ENCODE peak calls at places on chromosome 4, in nine cellular contexts. H is stimulated activated CD8-positive, alpha-beta memory T cell treated with anti-CD3 and anti-CD28 coated beads, Interleukin-4, amount 100 ng/mL, for 48 hours; N is occipital lobe; C is BE2C; E is NCI-H1694 treated with DMSO at 0.1 percent for 48 hours; F is AG09309; Z is esophagus squamous epithelium; M is activated T-cell treated with anti-CD3 and anti-CD28 coated beads for 24 hours; X is SK-N-DZ. L is an unnamed sample.

GRCh38 chr4:156598138-156598681 is 373.4 kb downstream of the PDGFC start:
- DNase-seq in E (no peak), F (no peak), M (no peak), H (no peak), Z (no peak), X (no peak), C (no peak), N (no peak), L (no peak)

GRCh38 chr4:43853565-43854345 is 594.9 kb downstream of the KCTD8 start:
- DNase-seq in F (no peak), X (no peak), M (no peak), H (no peak), Z (no peak), E (no peak), N (no peak), C (no peak), L (no peak)

GRCh38 chr4:8725845-8726244 is 133.3 kb downstream of the CPZ start:
- DNase-seq in H (peak; percentile 10), Z (no peak), E (no peak), M (no peak), F (no peak), C (no peak), X (no peak), N (no peak), L (no peak)

GRCh38 chr4:98166025-98166730 is 22.9 kb upstream of the STPG2 start:
- DNase-seq in E (no peak), X (no peak), F (no peak), C (no peak), N (no peak), Z (no peak), M (no peak), H (no peak), L (no peak)

GRCh38 chr4:155566241-155566823 is 100.3 kb upstream of the GUCY1A1 start:
- DNase-seq in F (peak; percentile 89), H (no peak), X (no peak), C (no peak), N (no peak), Z (no peak), M (no peak), E (no peak), L (no peak)

GRCh38 chr4:175998782-175999181 is 66.9 kb upstream of the WDR17 start:
- DNase-seq in H (no peak), Z (no peak), X (peak; percentile 8), M (no peak), N (no peak), F (no peak), E (no peak), C (peak; percentile 11), L (no peak)

GRCh38 chr4:139593091-139593564 is 37.1 kb upstream of the SETD7 start:
- DNase-seq in N (no peak), Z (no peak), X (peak; percentile 41), E (peak; percentile 12), H (no peak), M (no peak), C (peak; percentile 25), F (no peak), L (no peak)

GRCh38 chr4:159516556-159516955 is 413.7 kb downstream of the RAPGEF2 start:
- DNase-seq in C (no peak), F (peak; percentile 2), H (no peak), N (no peak), M (no peak), X (no peak), E (no peak), Z (no peak), L (no peak)

GRCh38 chr4:94214703-94215360 is 7.2 kb downstream of the SMARCAD1 start:
- DNase-seq in C (no peak), X (no peak), Z (no peak), M (no peak), F (no peak), N (no peak), E (no peak), H (no peak), L (no peak)

GRCh38 chr4:62252728-62253127 is 1052.6 kb downstream of the ADGRL3 start:
- DNase-seq in N (no peak), E (no peak), H (no peak), Z (no peak), C (no peak), X (no peak), F (no peak), M (no peak), L (no peak)

GRCh38 chr4:178672512-178672911 is 1230.3 kb upstream of the AGA start:
- DNase-seq in F (no peak), M (no peak), Z (no peak), E (no peak), X (no peak), H (no peak), C (no peak), N (no peak), L (no peak)

GRCh38 chr4:39446483-39446841 is 12.3 kb downstream of the RPL9 start:
- DNase-seq in X (no peak), C (no peak), F (no peak), N (no peak), E (no peak), H (no peak), Z (no peak), M (no peak), L (peak; percentile 7)

GRCh38 chr4:105350859-105351494 is 122.9 kb downstream of the PPA2 start:
- DNase-seq in F (peak; percentile 18), Z (no peak), X (no peak), N (no peak), M (no peak), C (no peak), H (no peak), E (no peak), L (no peak)

GRCh38 chr4:3675251-3676115 is 90.7 kb upstream of the ADRA2C start:
- DNase-seq in C (peak; percentile 10), X (no peak), F (no peak), Z (no peak), H (no peak), M (no peak), N (no peak), E (no peak), L (no peak)

GRCh38 chr4:75398501-75398900 is 115.7 kb downstream of the RCHY1 start:
- DNase-seq in Z (no peak), X (no peak), F (no peak), E (no peak), H (no peak), C (no peak), N (no peak), M (no peak), L (no peak)

L was measured in stimulated activated naive B cell treated with anti-CD40 and anti-IgM and Interleukin-4, amounts not matched to agents 10 μg/mL and 1 μg/mL and 100 μg/mL, for 72 hours.